ENCODE peak calls at places on chromosomes 12 and 14, in eight cellular contexts. N, U, O, W, Y, B, J and Q are unnamed samples. For H3K4me1, the result is how much of the 10 kb centered on the place peaks cover.

GRCh38 chr12:91778938-91779400 is 366.7 kb downstream of the BTG1 start:
- DNase-seq in N (peak), U (no peak), O (peak), W (no peak), Y (peak), B (peak), J (no peak), Q (no peak)

GRCh38 chr14:48546996-48547395 is 871.6 kb upstream of the MDGA2 start:
- DNase-seq in N (no peak), U (no peak), O (no peak), W (no peak), Y (no peak), B (no peak), J (no peak), Q (no peak)

GRCh38 chr14:70665448-70666363 is 24.0 kb downstream of the TTC9 start:
- DNase-seq in N (peak), U (no peak), O (no peak), W (no peak), Y (no peak), B (peak), J (peak), Q (no peak)

GRCh38 chr12:95205016-95205415 is 12.3 kb downstream of the FGD6 start:
- DNase-seq in N (no peak), U (no peak), O (no peak), W (no peak), Y (no peak), B (no peak), J (no peak), Q (peak)

GRCh38 chr14:49550284-49551184 is 35.6 kb downstream of the RPS29 start:
- DNase-seq in N (no peak), U (peak), O (no peak), W (no peak), Y (peak), B (no peak), J (no peak), Q (no peak)

GRCh38 chr14:21308132-21308478 is 28.2 kb downstream of the RPGRIP1 start:
- DNase-seq in N (no peak), U (peak), O (no peak), W (no peak), Y (peak), B (no peak), J (no peak), Q (no peak)

GRCh38 chr14:84442481-84442880 is 1087.5 kb upstream of the FLRT2 start:
- DNase-seq in N (no peak), U (no peak), O (no peak), W (no peak), Y (no peak), B (no peak), J (no peak), Q (no peak)

GRCh38 chr14:59435987-59436386 is 29.2 kb downstream of the GPR135 start:
- DNase-seq in N (no peak), U (no peak), O (no peak), W (no peak), Y (no peak), B (no peak), J (no peak), Q (no peak)

GRCh38 chr14:89279649-89280232 is 137.3 kb downstream of the FOXN3 start:
- DNase-seq in N (no peak), U (no peak), O (no peak), W (no peak), Y (no peak), B (no peak), J (no peak), Q (no peak)

GRCh38 chr12:118337194-118337838 is 35.4 kb downstream of the TAOK3 start:
- DNase-seq in N (no peak), U (no peak), O (no peak), W (no peak), Y (no peak), B (no peak), J (no peak), Q (no peak)

GRCh38 chr12:127054531-127054930 is 1212.4 kb upstream of the TMEM132C start:
- DNase-seq in N (no peak), U (no peak), O (no peak), W (peak), Y (no peak), B (no peak), J (no peak), Q (no peak)

GRCh38 chr14:95323361-95323760 is 3.7 kb upstream of the CLMN start:
- DNase-seq in N (no peak), U (no peak), O (no peak), W (no peak), Y (no peak), B (no peak), J (no peak), Q (no peak)

GRCh38 chr14:94542111-94542810 is 19.0 kb upstream of the SERPINA4 start:
- DNase-seq in N (no peak), U (no peak), O (no peak), W (no peak), Y (peak), B (no peak), J (no peak), Q (peak)

GRCh38 chr12:5140190-5140589 is 96.5 kb downstream of the KCNA5 start:
- DNase-seq in N (no peak), U (no peak), O (no peak), W (no peak), Y (no peak), B (no peak), J (no peak), Q (no peak)

GRCh38 chr14:58824796-58825195 is 187.0 kb downstream of the DACT1 start:
- DNase-seq in N (no peak), U (no peak), O (no peak), W (no peak), Y (no peak), B (no peak), J (no peak), Q (no peak)

GRCh38 chr12:66724616-66725015 is 45.7 kb upstream of the GRIP1 start:
- DNase-seq in N (no peak), U (no peak), O (no peak), W (no peak), Y (no peak), B (no peak), J (no peak), Q (no peak)

GRCh38 chr12:53231859-53232640 is at the start of gene RARG:
- DNase-seq in N (peak), U (peak), O (no peak), W (no peak), Y (no peak), B (peak), J (peak), Q (no peak)

GRCh38 chr14:101006008-101006407 is 102.5 kb upstream of the RTL1 start:
- DNase-seq in N (no peak), U (no peak), O (no peak), W (no peak), Y (no peak), B (no peak), J (no peak), Q (peak)

GRCh38 chr12:55001198-55001827 is 16.8 kb upstream of the TESPA1 start:
- DNase-seq in N (no peak), U (no peak), O (no peak), W (peak), Y (no peak), B (no peak), J (no peak), Q (no peak)

GRCh38 chr12:27161458-27162228 is 79.3 kb upstream of the C12orf71 start:
- DNase-seq in N (no peak), U (no peak), O (peak), W (no peak), Y (no peak), B (no peak), J (no peak), Q (no peak)

GRCh38 chr14:65261425-65261920 is 151.1 kb upstream of the FUT8 start:
- DNase-seq in N (no peak), U (no peak), O (no peak), W (no peak), Y (no peak), B (no peak), J (no peak), Q (no peak)

GRCh38 chr14:35532783-35533356 is 1.1 kb upstream of the INSM2 start:
- DNase-seq in N (no peak), U (no peak), O (no peak), W (no peak), Y (no peak), B (no peak), J (no peak), Q (no peak)

GRCh38 chr12:96635844-96636243 is 146.5 kb downstream of the CFAP54 start:
- DNase-seq in N (no peak), U (no peak), O (no peak), W (no peak), Y (no peak), B (no peak), J (no peak), Q (no peak)

GRCh38 chr14:47186491-47186890 is 488.9 kb downstream of the MDGA2 start:
- DNase-seq in N (no peak), U (no peak), O (no peak), W (no peak), Y (no peak), B (no peak), J (no peak), Q (no peak)

GRCh38 chr14:71574976-71575375 is 357.3 kb upstream of the RGS6 start:
- DNase-seq in N (no peak), U (peak), O (peak), W (no peak), Y (no peak), B (no peak), J (no peak), Q (no peak)

GRCh38 chr12:59182191-59182590 is 261.9 kb upstream of the LRIG3 start:
- DNase-seq in N (no peak), U (no peak), O (no peak), W (no peak), Y (no peak), B (no peak), J (no peak), Q (no peak)

GRCh38 chr12:63822352-63822751 is 22.1 kb upstream of the SRGAP1 start:
- DNase-seq in N (no peak), U (no peak), O (no peak), W (no peak), Y (no peak), B (no peak), J (no peak), Q (no peak)

GRCh38 chr12:19971396-19971802 is 396.9 kb upstream of the PDE3A start:
- DNase-seq in N (no peak), U (peak), O (no peak), W (no peak), Y (peak), B (no peak), J (no peak), Q (no peak)

GRCh38 chr12:8953773-8954402 is 4.4 kb upstream of the M6PR start:
- DNase-seq in N (peak), U (no peak), O (no peak), W (no peak), Y (no peak), B (no peak), J (no peak), Q (no peak)

GRCh38 chr14:91847693-91848092 is 19.6 kb downstream of the TC2N start:
- DNase-seq in N (no peak), U (no peak), O (no peak), W (no peak), Y (no peak), B (no peak), J (no peak), Q (no peak)

GRCh38 chr12:113136128-113136989 is 798 bp upstream of the RASAL1 start:
- DNase-seq in N (no peak), U (peak), O (no peak), W (no peak), Y (no peak), B (peak), J (no peak), Q (no peak)

GRCh38 chr14:32724864-32725550 is 213.7 kb upstream of the NPAS3 start:
- DNase-seq in N (no peak), U (peak), O (no peak), W (no peak), Y (no peak), B (no peak), J (no peak), Q (no peak)

GRCh38 chr12:12194206-12194605 is 72.6 kb downstream of the LRP6 start:
- DNase-seq in N (no peak), U (no peak), O (no peak), W (no peak), Y (peak), B (no peak), J (no peak), Q (no peak)

GRCh38 chr12:132071001-132071810 is 72.9 kb downstream of the DDX51 start:
- DNase-seq in N (no peak), U (no peak), O (no peak), W (no peak), Y (no peak), B (no peak), J (no peak), Q (no peak)

GRCh38 chr12:2261708-2262107 is 208.9 kb downstream of the CACNA1C start:
- DNase-seq in N (no peak), U (no peak), O (no peak), W (no peak), Y (no peak), B (no peak), J (no peak), Q (no peak)
- H3K4me1 ChIP-seq in N (under half), U (under half), O (under half), W (half or more), Y (under half), B (under half), J (under half), Q (under half)

GRCh38 chr12:6346235-6346832 is 4.5 kb upstream of the TNFRSF1A start:
- DNase-seq in N (no peak), U (no peak), O (no peak), W (no peak), Y (no peak), B (no peak), J (no peak), Q (peak)
- TF ChIP-seq POLR2AphosphoS5 in N (no peak), U (peak), O (no peak), W (no peak), Y (no peak), B (no peak), J (no peak), Q (no peak)

GRCh38 chr12:42145552-42146215 is 1.0 kb upstream of the GXYLT1 start:
- DNase-seq in N (no peak), U (peak), O (no peak), W (no peak), Y (no peak), B (no peak), J (no peak), Q (no peak)
- H3K27ac ChIP-seq in N (peak), U (peak), O (peak), W (peak), Y (no peak), B (peak), J (peak), Q (no peak)

GRCh38 chr14:77319416-77319815 is 1.3 kb downstream of the POMT2 start:
- DNase-seq in N (no peak), U (no peak), O (no peak), W (no peak), Y (no peak), B (no peak), J (no peak), Q (no peak)
- H3K4me1 ChIP-seq in N (under half), U (under half), O (under half), W (under half), Y (half or more), B (under half), J (under half), Q (under half)

GRCh38 chr14:61322011-61322798 is 826 bp downstream of the PRKCH start:
- DNase-seq in N (peak), U (peak), O (no peak), W (no peak), Y (no peak), B (peak), J (peak), Q (no peak)
- TF ChIP-seq POLR2AphosphoS5 in N (peak), U (no peak), O (no peak), W (peak), Y (no peak), B (peak), J (peak), Q (peak)

DNA sequence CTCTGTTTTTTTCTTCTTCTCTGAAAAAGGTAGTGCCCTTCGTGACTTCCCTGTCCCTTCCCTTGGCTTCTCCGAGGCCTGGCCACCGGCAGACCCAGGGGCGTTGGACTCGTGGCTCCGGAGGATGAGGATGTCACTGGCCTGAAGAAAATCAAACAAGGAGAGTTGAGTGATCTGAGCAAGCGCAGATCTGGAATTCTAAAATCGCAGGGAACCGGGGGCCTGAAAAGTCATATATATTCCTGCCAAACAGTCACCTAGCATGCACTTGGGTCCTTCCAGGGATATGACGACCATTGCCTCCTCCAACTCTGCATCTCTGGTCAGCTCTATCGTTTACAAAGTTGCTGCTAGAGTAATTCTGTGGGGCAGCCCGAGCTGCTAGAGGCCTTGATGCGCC is 5.2 kb upstream of the PNMA1 start:
- DNase-seq in N (no peak), U (peak), O (no peak), W (no peak), Y (no peak), B (no peak), J (no peak), Q (no peak)
- H3K27ac ChIP-seq in N (no peak), U (peak), O (no peak), W (peak), Y (no peak), B (peak), J (peak), Q (peak)

GRCh38 chr14:90454041-90455000 is 57.5 kb downstream of the CALM1 start:
- DNase-seq in N (peak), U (peak), O (no peak), W (no peak), Y (peak), B (peak), J (no peak), Q (no peak)
- H3K4me1 ChIP-seq in N (under half), U (under half), O (under half), W (under half), Y (under half), B (under half), J (under half), Q (under half)

DNA sequence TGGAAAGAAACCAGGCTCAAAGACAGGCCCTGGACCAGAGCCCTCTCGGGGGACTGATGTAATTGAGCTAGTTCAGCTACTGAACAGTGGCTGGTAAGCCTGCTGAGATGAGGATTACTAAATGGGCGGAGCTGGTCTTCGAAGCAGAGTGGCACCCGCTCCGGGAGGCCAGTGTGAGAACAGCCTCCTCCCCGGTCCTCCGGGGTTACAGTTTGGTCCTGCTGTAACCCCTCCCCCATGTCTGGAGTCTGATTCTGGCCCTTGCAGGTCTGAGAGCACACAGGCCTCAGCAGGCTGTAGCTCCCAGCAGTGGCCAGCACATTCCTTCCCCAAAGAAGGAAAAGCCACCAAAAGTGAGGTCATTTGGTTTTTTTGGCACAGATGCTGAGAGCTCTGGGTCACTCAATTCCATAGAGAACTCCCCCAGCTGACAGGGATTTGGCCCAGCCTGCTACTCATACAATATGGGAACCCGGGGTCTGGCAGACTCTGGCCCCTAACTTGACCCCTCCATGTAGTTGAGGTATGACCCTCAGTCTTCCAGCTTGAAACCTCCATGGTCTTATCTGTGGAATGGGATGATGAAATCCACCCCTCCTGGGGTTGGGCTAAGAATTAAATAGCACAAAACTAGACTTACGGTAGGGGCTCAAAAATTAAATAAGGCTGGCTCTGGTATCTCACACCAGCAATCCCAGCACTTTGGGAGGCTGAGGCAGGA is 39.0 kb downstream of the ACTN1 start:
- DNase-seq in N (no peak), U (peak), O (peak), W (no peak), Y (peak), B (peak), J (peak), Q (no peak)
- TF ChIP-seq POLR2AphosphoS5 in N (peak), U (no peak), O (no peak), W (peak), Y (no peak), B (peak), J (peak), Q (peak)